ENCODE peak calls at places on chromosomes 3 and 15, in five cellular contexts. D is AG04450; B is CD8-positive, alpha-beta T cell; U is stomach; Q is ovary. E is an unnamed sample.

GRCh38 chr3:48984648-48985047 is 5.4 kb upstream of the P4HTM start:
- DNase-seq in Q (no peak), B (no peak), D (no peak), U (no peak), E (no peak)

GRCh38 chr15:42547926-42548257 is 701 bp downstream of the LRRC57 start:
- DNase-seq in B (no peak), D (no peak), Q (no peak), U (no peak), E (peak)

GRCh38 chr3:112585782-112586181 is 23.9 kb downstream of the SLC35A5 start:
- DNase-seq in D (no peak), Q (no peak), B (no peak), U (no peak), E (no peak)

GRCh38 chr3:158731525-158731924 is 732 bp downstream of the RARRES1 start:
- DNase-seq in D (no peak), B (no peak), Q (no peak), U (no peak), E (no peak)

GRCh38 chr3:32454731-32455608 is 47.7 kb downstream of the CMTM6 start:
- DNase-seq in Q (no peak), D (no peak), U (peak), B (peak), E (no peak)

GRCh38 chr3:129507181-129507831 is 21.1 kb upstream of the RHO start:
- DNase-seq in B (no peak), U (no peak), D (no peak), Q (no peak), E (no peak)

GRCh38 chr3:66397745-66398144 is 103.1 kb downstream of the LRIG1 start:
- DNase-seq in D (no peak), Q (no peak), B (no peak), U (no peak), E (no peak)

GRCh38 chr3:74537164-74537563 is 77.3 kb downstream of the CNTN3 start:
- DNase-seq in B (no peak), D (peak), Q (no peak), U (no peak), E (peak)

GRCh38 chr3:142705256-142705655 is 18.6 kb upstream of the TRPC1 start:
- DNase-seq in D (no peak), U (no peak), B (no peak), Q (no peak), E (no peak)

GRCh38 chr15:68612979-68613740 is 34.4 kb downstream of the CORO2B start:
- DNase-seq in B (no peak), D (no peak), U (no peak), Q (no peak), E (no peak)

GRCh38 chr3:46113608-46114007 is 86.3 kb upstream of the XCR1 start:
- DNase-seq in D (no peak), U (no peak), Q (no peak), B (no peak), E (no peak)

GRCh38 chr15:64122936-64123351 is 27.2 kb downstream of the SNX1 start:
- DNase-seq in B (no peak), D (no peak), U (no peak), Q (no peak), E (no peak)

GRCh38 chr3:105322570-105323273 is 44.0 kb upstream of the ALCAM start:
- DNase-seq in D (no peak), Q (no peak), B (no peak), U (no peak), E (peak)

GRCh38 chr3:12966847-12967750 is 106.1 kb downstream of the IQSEC1 start:
- DNase-seq in D (no peak), U (no peak), B (no peak), Q (no peak), E (no peak)

GRCh38 chr15:45265506-45265905 is 13.5 kb downstream of the SLC28A2 start:
- DNase-seq in U (no peak), D (no peak), B (no peak), Q (no peak), E (no peak)

GRCh38 chr3:75242012-75242411 is 422.1 kb upstream of the FRG2C start:
- DNase-seq in U (no peak), B (no peak), D (no peak), Q (no peak), E (no peak)

GRCh38 chr15:100032358-100033080 is 299.3 kb upstream of the LYSMD4 start:
- DNase-seq in B (no peak), D (no peak), U (no peak), Q (no peak), E (no peak)

GRCh38 chr3:107825556-107825955 is 265.3 kb downstream of the CD47 start:
- DNase-seq in D (no peak), U (no peak), Q (no peak), B (no peak), E (no peak)

GRCh38 chr15:99181544-99181943 is 67.8 kb downstream of the TTC23 start:
- DNase-seq in B (no peak), Q (no peak), U (no peak), D (no peak), E (no peak)

GRCh38 chr3:13088020-13089006 is 15.1 kb upstream of the IQSEC1 start:
- DNase-seq in U (no peak), B (no peak), Q (no peak), D (no peak), E (no peak)

GRCh38 chr3:112407214-112407887 is 74.4 kb downstream of the CD200 start:
- DNase-seq in B (no peak), D (no peak), Q (no peak), U (no peak), E (no peak)

GRCh38 chr3:16060945-16061344 is 113.5 kb upstream of the GALNT15 start:
- DNase-seq in Q (peak), U (no peak), D (peak), B (no peak), E (no peak)

GRCh38 chr3:79184226-79184625 is 583.6 kb downstream of the ROBO1 start:
- DNase-seq in Q (no peak), D (no peak), U (no peak), B (no peak), E (no peak)

GRCh38 chr15:95134306-95135100 is 903.1 kb downstream of the MCTP2 start:
- DNase-seq in B (no peak), U (no peak), D (no peak), Q (no peak), E (no peak)

GRCh38 chr3:197329382-197329781 is 31.0 kb upstream of the DLG1 start:
- DNase-seq in Q (no peak), B (no peak), U (no peak), D (no peak), E (no peak)

GRCh38 chr15:56337084-56337725 is 28.0 kb upstream of the TEX9 start:
- DNase-seq in Q (no peak), B (no peak), U (no peak), D (no peak), E (no peak)

GRCh38 chr3:189309400-189309975 is 137.7 kb downstream of the TPRG1 start:
- DNase-seq in U (no peak), D (no peak), B (no peak), Q (no peak), E (no peak)

GRCh38 chr3:118213892-118214291 is 820.8 kb downstream of the IGSF11 start:
- DNase-seq in B (no peak), U (no peak), D (no peak), Q (no peak), E (no peak)

GRCh38 chr3:55091381-55092225 is 163.7 kb upstream of the LRTM1 start:
- DNase-seq in D (peak), Q (no peak), B (no peak), U (no peak), E (no peak)

GRCh38 chr3:150384517-150385212 is 23.4 kb upstream of the TSC22D2 start:
- DNase-seq in Q (no peak), D (no peak), U (no peak), B (peak), E (no peak)
- H3K4me3 ChIP-seq in Q (no peak), D (no peak), U (no peak), B (peak), E (no peak)

DNA sequence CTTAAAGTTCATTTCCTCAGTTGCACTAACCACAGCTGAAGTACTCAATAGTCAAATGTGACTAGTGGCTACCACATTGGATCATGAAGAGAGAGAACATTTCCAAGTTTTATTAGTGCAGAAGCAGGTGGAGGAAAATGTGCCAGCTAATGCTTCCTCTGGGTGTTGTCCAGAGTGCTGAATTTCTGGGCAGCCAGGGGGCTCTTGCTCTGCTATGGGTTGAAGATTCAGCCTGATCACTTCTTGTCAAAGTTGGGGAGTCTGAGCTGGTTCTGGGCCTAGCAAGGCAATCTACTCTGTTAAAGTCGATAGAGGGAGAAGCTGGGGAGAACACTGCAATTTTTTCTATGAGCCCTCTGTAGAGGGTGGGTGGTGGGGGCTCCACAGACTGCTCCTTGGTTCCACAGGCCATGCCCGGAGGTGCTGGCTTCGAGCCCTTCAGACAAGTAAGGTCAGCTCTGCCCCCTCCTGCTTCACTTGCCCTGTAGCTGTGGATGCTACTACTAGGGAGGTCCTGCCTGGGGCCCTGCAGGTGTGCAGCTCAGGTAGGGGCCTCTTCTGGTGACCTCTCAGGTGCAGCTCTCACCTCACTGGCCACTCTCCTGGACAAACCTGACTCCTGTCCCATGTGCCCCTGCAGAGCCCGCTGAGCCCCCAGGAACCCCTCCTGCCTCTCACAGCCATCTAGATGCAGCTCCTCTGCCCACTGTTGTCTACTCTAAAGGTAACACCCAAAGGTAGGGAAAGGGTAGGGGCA is 8.2 kb downstream of the ALG3 start:
- DNase-seq in D (no peak), B (no peak), Q (no peak), U (no peak), E (no peak)
- TF ChIP-seq CTCF in D (peak), B (no peak), Q (no peak), U (no peak), E (no peak)

DNA sequence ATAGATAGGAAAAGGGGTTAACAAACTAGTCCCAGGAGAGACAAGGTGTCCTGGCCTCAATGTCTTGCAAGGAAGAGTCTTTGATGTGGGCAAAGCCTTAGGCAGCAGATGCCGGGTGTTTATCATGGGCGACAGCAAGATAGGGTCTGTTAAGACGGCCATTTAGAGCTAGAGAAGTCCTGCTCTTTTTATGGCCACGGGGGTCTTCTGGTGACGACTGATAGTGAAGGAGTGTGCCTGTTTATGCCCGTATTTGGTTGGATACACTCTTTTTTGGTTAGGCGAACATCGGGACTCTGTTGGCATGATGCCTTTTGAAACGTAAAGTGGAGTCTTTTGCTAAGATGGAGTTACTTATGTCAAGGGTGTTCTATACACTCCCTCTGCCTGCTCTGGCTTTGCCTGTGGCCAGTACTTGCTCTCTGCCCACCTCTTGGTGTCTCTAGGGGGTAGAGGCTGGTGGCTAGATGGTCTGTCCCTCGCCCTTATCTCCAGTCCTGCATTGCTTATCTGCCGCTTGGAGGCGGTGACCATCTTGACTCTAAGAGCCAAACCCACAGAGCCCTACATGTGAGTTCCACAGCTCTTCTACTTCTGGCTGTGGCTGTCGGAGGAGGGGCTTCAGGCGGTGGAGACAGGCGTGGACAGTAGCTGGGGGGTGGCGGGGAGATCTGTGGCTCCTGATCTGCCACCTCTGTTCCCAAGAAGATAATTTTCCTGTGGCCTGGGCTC is 55.8 kb upstream of the ZBTB38 start:
- DNase-seq in Q (no peak), B (no peak), U (no peak), D (no peak), E (no peak)
- H3K4me3 ChIP-seq in Q (peak), B (peak), U (peak), D (no peak), E (peak)

GRCh38 chr15:29835301-29835700 is 13.0 kb upstream of the TJP1 start:
- DNase-seq in B (no peak), Q (no peak), D (no peak), U (no peak), E (no peak)
- TF ChIP-seq CTCF in B (no peak), Q (no peak), D (no peak), U (no peak), E (no peak)

DNA sequence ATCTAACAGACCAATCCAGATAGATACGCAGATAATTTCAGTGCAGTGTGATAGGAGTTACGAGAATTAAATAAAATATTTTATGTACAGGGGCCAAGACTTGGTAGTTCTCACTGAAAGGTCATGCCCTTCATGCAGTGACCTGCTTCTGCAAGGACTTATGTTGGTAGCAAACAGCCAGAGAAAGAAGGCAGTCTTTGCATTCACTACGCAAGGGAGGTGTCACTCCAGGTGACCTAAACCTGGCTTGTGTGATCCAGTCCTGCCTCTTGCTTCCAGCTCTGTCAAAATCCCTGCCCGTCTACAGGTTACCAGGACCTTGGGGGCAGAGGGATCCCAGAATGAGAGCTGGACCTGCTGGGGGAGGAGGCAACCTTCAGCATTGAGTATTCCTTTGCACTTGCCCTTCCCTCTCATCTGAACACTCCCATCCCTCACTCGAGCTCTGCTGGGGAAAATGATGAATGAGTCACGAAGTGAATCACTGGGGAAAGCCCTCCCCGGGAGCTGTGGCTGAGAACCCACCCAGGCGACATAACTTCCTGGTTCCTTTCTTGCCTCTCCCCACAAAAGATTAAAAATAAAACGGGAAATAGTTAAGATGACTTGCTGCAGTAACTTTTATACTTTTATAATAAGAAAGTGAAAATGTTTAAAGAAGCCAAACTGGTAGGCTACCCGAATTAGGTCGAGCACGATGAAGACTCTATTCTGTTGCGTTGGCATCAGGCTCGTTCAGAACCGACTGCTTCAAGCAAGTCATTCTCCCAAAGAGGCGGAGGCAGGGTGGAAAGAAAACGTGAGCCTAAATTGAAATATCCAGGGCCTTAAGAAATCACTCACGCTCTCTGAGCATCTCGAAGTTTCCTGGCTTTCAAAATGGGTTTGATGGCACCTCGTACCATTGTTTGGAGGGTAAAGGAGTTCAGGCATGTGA is 216.1 kb downstream of the SLCO3A1 start:
- DNase-seq in B (peak), D (peak), Q (no peak), U (peak), E (no peak)
- H3K4me3 ChIP-seq in B (no peak), D (no peak), Q (no peak), U (no peak), E (no peak)

DNA sequence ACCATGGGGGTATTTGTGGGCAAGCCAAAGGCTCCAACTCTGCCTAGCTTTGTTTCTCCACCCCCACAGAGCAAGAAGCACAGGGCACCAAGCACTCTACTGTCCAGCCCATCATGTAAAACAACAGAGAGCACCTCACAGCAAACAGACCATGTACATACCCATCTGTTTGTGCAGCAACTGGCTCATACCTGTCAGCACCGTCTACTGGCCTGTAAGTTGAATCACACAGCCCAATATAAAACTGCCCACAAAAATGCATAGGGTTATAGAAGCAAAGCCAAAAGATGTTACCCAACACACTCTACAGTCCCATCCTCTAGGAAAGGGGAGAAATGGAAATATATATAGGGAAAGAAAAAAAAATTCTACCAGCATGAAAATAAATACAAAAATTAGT is 139.7 kb upstream of the CPNE4 start:
- DNase-seq in U (no peak), Q (no peak), D (no peak), B (no peak), E (no peak)
- TF ChIP-seq CTCF in U (no peak), Q (no peak), D (no peak), B (no peak), E (no peak)

GRCh38 chr3:5095879-5096278 is 26.2 kb upstream of the ARL8B start:
- DNase-seq in B (no peak), Q (peak), D (no peak), U (no peak), E (no peak)
- H3K4me3 ChIP-seq in B (no peak), Q (peak), D (peak), U (peak), E (no peak)

DNA sequence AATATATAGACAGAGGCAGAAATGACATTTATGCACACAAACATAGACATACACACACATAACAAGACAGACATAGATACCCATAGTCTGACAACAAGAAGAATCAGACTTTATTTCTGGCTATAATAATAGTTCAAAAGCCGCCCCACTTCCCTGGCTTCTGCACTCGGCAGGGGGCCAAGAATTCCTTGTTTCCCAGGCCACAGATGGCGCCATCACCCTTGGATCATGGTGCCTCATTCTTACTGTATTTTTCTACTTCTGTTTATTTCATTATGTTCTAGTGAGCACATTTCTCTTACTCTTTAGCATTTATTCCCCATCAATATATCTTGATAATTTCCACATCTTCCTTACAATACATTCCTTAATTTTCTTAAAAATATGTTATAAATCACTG is 387.5 kb downstream of the NLGN1 start:
- DNase-seq in Q (no peak), U (no peak), D (no peak), B (no peak), E (no peak)
- TF ChIP-seq CTCF in Q (no peak), U (no peak), D (no peak), B (no peak), E (peak)

DNA sequence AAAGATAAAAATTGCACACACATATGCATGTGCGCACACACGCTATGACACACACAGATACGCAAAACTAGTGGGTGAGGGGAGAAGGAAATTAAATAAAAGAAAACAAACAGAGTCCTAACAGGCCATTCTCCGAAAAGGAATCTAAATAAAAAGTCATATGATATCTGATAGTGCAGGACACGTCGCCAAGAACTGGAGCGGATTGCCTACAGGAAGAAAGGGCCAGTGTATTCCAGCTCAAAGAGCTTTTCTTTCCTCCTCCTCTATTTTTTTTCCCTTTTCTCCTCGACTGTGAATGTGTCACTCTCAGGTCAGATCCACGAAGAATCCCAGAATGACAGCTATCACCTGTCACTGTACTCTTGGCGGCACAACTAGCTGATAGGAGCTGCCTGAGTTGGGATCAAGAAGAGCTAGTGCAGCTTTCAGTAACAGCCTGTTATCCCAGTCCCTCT is 157.8 kb downstream of the TIGIT start:
- DNase-seq in Q (peak), U (peak), D (no peak), B (no peak), E (no peak)
- H3K4me3 ChIP-seq in Q (peak), U (peak), D (peak), B (no peak), E (peak)

GRCh38 chr3:140134231-140134630 is 199.2 kb downstream of the CLSTN2 start:
- DNase-seq in D (no peak), B (no peak), U (no peak), Q (no peak), E (no peak)
- TF ChIP-seq CTCF in D (no peak), B (no peak), U (no peak), Q (no peak), E (no peak)

E was measured in HFF-Myc.